ENCODE peak calls at places on chromosomes 5 and 9, in ten cellular contexts. One of them, this sample, is unnamed.
A peak's percentile ranks its signal among the peaks of the same experiment; 100 is the strongest.

GRCh38 chr9:127133739-127134167 is 11.3 kb upstream of the ANGPTL2 start:
- DNase-seq in body of pancreas: no peak
- DNase-seq in psoas muscle: peak; percentile 84
- DNase-seq in upper lobe of right lung: peak; percentile 64
- DNase-seq in AG10803: peak; percentile 84
- DNase-seq in brain microvascular endothelial cell: peak; percentile 76
- DNase-seq in epithelial cell of esophagus: peak; percentile 63
- DNase-seq in astrocyte of the spinal cord: peak; percentile 87
- DNase-seq in fibroblast of lung: peak; percentile 87
- DNase-seq in PC-3: no peak
- DNase-seq in this sample: peak; percentile 69

GRCh38 chr5:153818626-153819025 is 220.1 kb downstream of the FAM114A2 start:
- DNase-seq in body of pancreas: no peak
- DNase-seq in psoas muscle: no peak
- DNase-seq in upper lobe of right lung: no peak
- DNase-seq in AG10803: peak; percentile 34
- DNase-seq in brain microvascular endothelial cell: no peak
- DNase-seq in epithelial cell of esophagus: peak; percentile 62
- DNase-seq in astrocyte of the spinal cord: no peak
- DNase-seq in fibroblast of lung: no peak
- DNase-seq in PC-3: no peak
- DNase-seq in this sample: no peak

GRCh38 chr9:70021026-70021571 is 22.5 kb upstream of the MAMDC2 start:
- DNase-seq in body of pancreas: no peak
- DNase-seq in psoas muscle: no peak
- DNase-seq in upper lobe of right lung: no peak
- DNase-seq in AG10803: peak; percentile 78
- DNase-seq in brain microvascular endothelial cell: peak; percentile 89
- DNase-seq in epithelial cell of esophagus: peak; percentile 96
- DNase-seq in astrocyte of the spinal cord: peak; percentile 94
- DNase-seq in fibroblast of lung: peak; percentile 82
- DNase-seq in PC-3: peak; percentile 78
- DNase-seq in this sample: peak; percentile 75

GRCh38 chr5:90221947-90222346 is 187.6 kb downstream of the CETN3 start:
- DNase-seq in body of pancreas: no peak
- DNase-seq in psoas muscle: no peak
- DNase-seq in upper lobe of right lung: no peak
- DNase-seq in AG10803: no peak
- DNase-seq in brain microvascular endothelial cell: peak; percentile 42
- DNase-seq in epithelial cell of esophagus: peak; percentile 82
- DNase-seq in astrocyte of the spinal cord: peak; percentile 60
- DNase-seq in fibroblast of lung: no peak
- DNase-seq in PC-3: peak; percentile 96
- DNase-seq in this sample: no peak

GRCh38 chr5:95375591-95375990 is 15.6 kb upstream of the FAM81B start:
- DNase-seq in body of pancreas: no peak
- DNase-seq in psoas muscle: no peak
- DNase-seq in upper lobe of right lung: no peak
- DNase-seq in AG10803: no peak
- DNase-seq in brain microvascular endothelial cell: no peak
- DNase-seq in epithelial cell of esophagus: no peak
- DNase-seq in astrocyte of the spinal cord: no peak
- DNase-seq in fibroblast of lung: no peak
- DNase-seq in PC-3: no peak
- DNase-seq in this sample: no peak

GRCh38 chr5:36457511-36458260 is 148.7 kb upstream of the SLC1A3 start:
- DNase-seq in body of pancreas: no peak
- DNase-seq in psoas muscle: no peak
- DNase-seq in upper lobe of right lung: no peak
- DNase-seq in AG10803: peak; percentile 91
- DNase-seq in brain microvascular endothelial cell: no peak
- DNase-seq in epithelial cell of esophagus: no peak
- DNase-seq in astrocyte of the spinal cord: peak; percentile 52
- DNase-seq in fibroblast of lung: no peak
- DNase-seq in PC-3: peak; percentile 76
- DNase-seq in this sample: no peak

GRCh38 chr5:1011741-1012315 is 3.2 kb downstream of the NKD2 start:
- DNase-seq in body of pancreas: no peak
- DNase-seq in psoas muscle: peak; percentile 47
- DNase-seq in upper lobe of right lung: peak; percentile 50
- DNase-seq in AG10803: no peak
- DNase-seq in brain microvascular endothelial cell: no peak
- DNase-seq in epithelial cell of esophagus: no peak
- DNase-seq in astrocyte of the spinal cord: no peak
- DNase-seq in fibroblast of lung: no peak
- DNase-seq in PC-3: no peak
- DNase-seq in this sample: no peak

GRCh38 chr5:179869641-179870402 is 11.2 kb upstream of the MRNIP start:
- DNase-seq in body of pancreas: no peak
- DNase-seq in psoas muscle: no peak
- DNase-seq in upper lobe of right lung: no peak
- DNase-seq in AG10803: no peak
- DNase-seq in brain microvascular endothelial cell: no peak
- DNase-seq in epithelial cell of esophagus: no peak
- DNase-seq in astrocyte of the spinal cord: no peak
- DNase-seq in fibroblast of lung: no peak
- DNase-seq in PC-3: no peak
- DNase-seq in this sample: no peak

GRCh38 chr5:103674739-103675138 is 112.2 kb upstream of the NUDT12 start:
- DNase-seq in body of pancreas: no peak
- DNase-seq in psoas muscle: no peak
- DNase-seq in upper lobe of right lung: no peak
- DNase-seq in AG10803: peak; percentile 1
- DNase-seq in brain microvascular endothelial cell: peak; percentile 15
- DNase-seq in epithelial cell of esophagus: no peak
- DNase-seq in astrocyte of the spinal cord: peak; percentile 49
- DNase-seq in fibroblast of lung: peak; percentile 19
- DNase-seq in PC-3: no peak
- DNase-seq in this sample: no peak
- TF ChIP-seq CTCF in body of pancreas: no peak
- TF ChIP-seq CTCF in psoas muscle: no peak
- TF ChIP-seq CTCF in upper lobe of right lung: no peak
- TF ChIP-seq CTCF in AG10803: no peak
- TF ChIP-seq CTCF in brain microvascular endothelial cell: no peak
- TF ChIP-seq CTCF in epithelial cell of esophagus: no peak
- TF ChIP-seq CTCF in astrocyte of the spinal cord: no peak
- TF ChIP-seq CTCF in fibroblast of lung: no peak
- TF ChIP-seq CTCF in PC-3: no peak
- TF ChIP-seq CTCF in this sample: no peak

DNA sequence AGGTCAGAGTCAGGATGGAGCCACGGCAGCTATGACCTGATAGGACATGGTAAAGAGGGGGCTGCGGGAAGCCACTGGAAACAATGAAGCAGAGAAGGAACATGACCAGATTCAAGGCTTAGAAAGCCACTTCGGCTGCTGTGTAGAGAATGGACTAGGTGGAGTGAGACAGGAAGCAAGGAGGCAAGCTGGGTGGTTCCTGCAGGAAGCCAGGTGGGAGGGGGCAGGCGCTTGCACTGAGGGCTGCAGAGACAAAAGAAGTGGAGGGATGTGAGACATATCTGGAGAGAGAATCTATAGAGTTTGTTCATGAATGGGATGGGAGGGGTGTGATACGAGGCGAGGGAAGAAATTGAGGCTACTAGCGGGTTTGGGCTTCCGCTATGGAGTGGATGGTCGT is 19.0 kb upstream of the N4BP3 start:
- DNase-seq in body of pancreas: no peak
- DNase-seq in psoas muscle: no peak
- DNase-seq in upper lobe of right lung: no peak
- DNase-seq in AG10803: no peak
- DNase-seq in brain microvascular endothelial cell: no peak
- DNase-seq in epithelial cell of esophagus: no peak
- DNase-seq in astrocyte of the spinal cord: no peak
- DNase-seq in fibroblast of lung: no peak
- DNase-seq in PC-3: no peak
- DNase-seq in this sample: no peak
- H3K4me3 ChIP-seq in body of pancreas: no peak overlapping the region
- H3K4me3 ChIP-seq in psoas muscle: no peak overlapping the region
- H3K4me3 ChIP-seq in upper lobe of right lung: no peak overlapping the region
- H3K4me3 ChIP-seq in AG10803: no peak overlapping the region
- H3K4me3 ChIP-seq in brain microvascular endothelial cell: no peak overlapping the region
- H3K4me3 ChIP-seq in epithelial cell of esophagus: no peak overlapping the region
- H3K4me3 ChIP-seq in astrocyte of the spinal cord: no peak overlapping the region
- H3K4me3 ChIP-seq in fibroblast of lung: no peak overlapping the region
- H3K4me3 ChIP-seq in PC-3: no peak overlapping the region
- H3K4me3 ChIP-seq in this sample: no peak overlapping the region

GRCh38 chr5:143037071-143037470 is 266.9 kb downstream of the ARHGAP26 start:
- DNase-seq in body of pancreas: peak; percentile 31
- DNase-seq in psoas muscle: no peak
- DNase-seq in upper lobe of right lung: no peak
- DNase-seq in AG10803: no peak
- DNase-seq in brain microvascular endothelial cell: no peak
- DNase-seq in epithelial cell of esophagus: peak; percentile 72
- DNase-seq in astrocyte of the spinal cord: peak; percentile 74
- DNase-seq in fibroblast of lung: no peak
- DNase-seq in PC-3: peak; percentile 19
- DNase-seq in this sample: no peak

GRCh38 chr5:143037708-143038107 is 267.5 kb downstream of the ARHGAP26 start:
- DNase-seq in body of pancreas: no peak
- DNase-seq in psoas muscle: no peak
- DNase-seq in upper lobe of right lung: no peak
- DNase-seq in AG10803: no peak
- DNase-seq in brain microvascular endothelial cell: no peak
- DNase-seq in epithelial cell of esophagus: no peak
- DNase-seq in astrocyte of the spinal cord: no peak
- DNase-seq in fibroblast of lung: no peak
- DNase-seq in PC-3: no peak
- DNase-seq in this sample: no peak

GRCh38 chr5:143033535-143034260 is 263.5 kb downstream of the ARHGAP26 start:
- DNase-seq in body of pancreas: no peak
- DNase-seq in psoas muscle: no peak
- DNase-seq in upper lobe of right lung: no peak
- DNase-seq in AG10803: peak; percentile 91
- DNase-seq in brain microvascular endothelial cell: peak; percentile 58
- DNase-seq in epithelial cell of esophagus: peak; percentile 90
- DNase-seq in astrocyte of the spinal cord: peak; percentile 95
- DNase-seq in fibroblast of lung: peak; percentile 86
- DNase-seq in PC-3: peak; percentile 90
- DNase-seq in this sample: peak; percentile 84

GRCh38 chr5:143031781-143032724 is 261.9 kb downstream of the ARHGAP26 start:
- DNase-seq in body of pancreas: no peak
- DNase-seq in psoas muscle: no peak
- DNase-seq in upper lobe of right lung: no peak
- DNase-seq in AG10803: no peak
- DNase-seq in brain microvascular endothelial cell: no peak
- DNase-seq in epithelial cell of esophagus: no peak
- DNase-seq in astrocyte of the spinal cord: no peak
- DNase-seq in fibroblast of lung: no peak
- DNase-seq in PC-3: peak; percentile 19
- DNase-seq in this sample: no peak

GRCh38 chr5:143036146-143036927 is 266.2 kb downstream of the ARHGAP26 start:
- DNase-seq in body of pancreas: no peak
- DNase-seq in psoas muscle: no peak
- DNase-seq in upper lobe of right lung: no peak
- DNase-seq in AG10803: no peak
- DNase-seq in brain microvascular endothelial cell: no peak
- DNase-seq in epithelial cell of esophagus: no peak
- DNase-seq in astrocyte of the spinal cord: no peak
- DNase-seq in fibroblast of lung: no peak
- DNase-seq in PC-3: no peak
- DNase-seq in this sample: no peak
- TF ChIP-seq CTCF in body of pancreas: no peak
- TF ChIP-seq CTCF in psoas muscle: no peak
- TF ChIP-seq CTCF in upper lobe of right lung: no peak
- TF ChIP-seq CTCF in AG10803: no peak
- TF ChIP-seq CTCF in brain microvascular endothelial cell: no peak
- TF ChIP-seq CTCF in epithelial cell of esophagus: no peak
- TF ChIP-seq CTCF in astrocyte of the spinal cord: no peak
- TF ChIP-seq CTCF in fibroblast of lung: no peak
- TF ChIP-seq CTCF in PC-3: no peak
- TF ChIP-seq CTCF in this sample: no peak

GRCh38 chr9:106857811-106858470 is 5.0 kb upstream of the ZNF462 start:
- DNase-seq in body of pancreas: no peak
- DNase-seq in psoas muscle: no peak
- DNase-seq in upper lobe of right lung: no peak
- DNase-seq in AG10803: no peak
- DNase-seq in brain microvascular endothelial cell: no peak
- DNase-seq in epithelial cell of esophagus: peak; percentile 79
- DNase-seq in astrocyte of the spinal cord: no peak
- DNase-seq in fibroblast of lung: no peak
- DNase-seq in PC-3: peak; percentile 63
- DNase-seq in this sample: no peak

GRCh38 chr9:106860731-106861584 is 2.0 kb upstream of the ZNF462 start:
- DNase-seq in body of pancreas: no peak
- DNase-seq in psoas muscle: peak; percentile 74
- DNase-seq in upper lobe of right lung: peak; percentile 75
- DNase-seq in AG10803: peak; percentile 29
- DNase-seq in brain microvascular endothelial cell: peak; percentile 20
- DNase-seq in epithelial cell of esophagus: peak; percentile 57
- DNase-seq in astrocyte of the spinal cord: peak; percentile 41
- DNase-seq in fibroblast of lung: peak; percentile 56
- DNase-seq in PC-3: peak; percentile 55
- DNase-seq in this sample: no peak

GRCh38 chr9:106861585-106862114 is 1.3 kb upstream of the ZNF462 start:
- DNase-seq in body of pancreas: no peak
- DNase-seq in psoas muscle: no peak
- DNase-seq in upper lobe of right lung: no peak
- DNase-seq in AG10803: no peak
- DNase-seq in brain microvascular endothelial cell: no peak
- DNase-seq in epithelial cell of esophagus: peak; percentile 25
- DNase-seq in astrocyte of the spinal cord: no peak
- DNase-seq in fibroblast of lung: no peak
- DNase-seq in PC-3: no peak
- DNase-seq in this sample: no peak

GRCh38 chr9:106862115-106862945 is 636 bp upstream of the ZNF462 start:
- DNase-seq in body of pancreas: no peak
- DNase-seq in psoas muscle: peak; percentile 60
- DNase-seq in upper lobe of right lung: peak; percentile 68
- DNase-seq in AG10803: peak; percentile 34
- DNase-seq in brain microvascular endothelial cell: peak; percentile 32
- DNase-seq in epithelial cell of esophagus: peak; percentile 68
- DNase-seq in astrocyte of the spinal cord: peak; percentile 60
- DNase-seq in fibroblast of lung: peak; percentile 58
- DNase-seq in PC-3: peak; percentile 42
- DNase-seq in this sample: no peak

DNA sequence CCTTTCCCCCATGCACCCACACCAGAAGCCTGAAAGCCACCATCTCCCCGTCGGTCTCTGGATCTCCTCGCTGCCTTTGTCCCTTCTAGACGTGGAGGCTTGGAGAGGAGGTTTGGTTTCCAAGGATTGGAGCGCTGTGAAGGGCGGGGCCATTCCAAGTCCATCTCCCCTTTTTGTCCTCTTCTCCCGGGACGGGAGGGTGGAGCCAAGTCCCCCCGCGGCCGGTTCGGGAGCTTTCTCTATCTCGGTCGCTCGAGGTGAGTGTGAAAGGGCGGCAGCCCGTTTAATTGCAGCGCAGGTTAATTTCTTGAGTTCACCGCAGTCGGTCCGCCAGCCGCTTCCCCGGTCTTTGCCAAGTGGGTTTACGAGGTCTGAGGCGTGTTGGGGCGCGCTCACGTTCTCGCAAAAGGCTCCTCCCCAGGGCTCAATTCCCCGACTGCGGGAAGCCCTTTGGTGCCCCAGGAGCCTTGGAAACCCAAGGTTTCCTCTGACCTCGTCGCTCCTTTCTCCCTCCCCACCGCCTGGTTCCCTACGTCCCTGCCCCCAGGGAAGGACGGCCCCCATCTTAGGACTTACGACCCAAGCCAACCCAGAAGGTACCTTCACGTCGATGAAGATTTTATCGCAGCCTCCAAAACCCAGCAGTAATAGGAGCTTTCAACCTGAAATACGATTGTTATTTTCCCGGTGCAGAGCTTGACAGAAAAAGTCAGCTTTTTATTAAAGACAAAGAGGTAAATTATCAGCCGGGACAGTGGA is 2.8 kb upstream of the ZNF462 start:
- DNase-seq in body of pancreas: no peak
- DNase-seq in psoas muscle: peak; percentile 72
- DNase-seq in upper lobe of right lung: peak; percentile 70
- DNase-seq in AG10803: no peak
- DNase-seq in brain microvascular endothelial cell: no peak
- DNase-seq in epithelial cell of esophagus: peak; percentile 83
- DNase-seq in astrocyte of the spinal cord: peak; percentile 44
- DNase-seq in fibroblast of lung: peak; percentile 43
- DNase-seq in PC-3: peak; percentile 63
- DNase-seq in this sample: no peak
- H3K4me3 ChIP-seq in body of pancreas: no peak overlapping the region
- H3K4me3 ChIP-seq in psoas muscle: peak overlapping the region; percentile 79
- H3K4me3 ChIP-seq in upper lobe of right lung: peak overlapping the region; percentile 61
- H3K4me3 ChIP-seq in AG10803: peak overlapping the region; percentile 93
- H3K4me3 ChIP-seq in brain microvascular endothelial cell: peak overlapping the region; percentile 87
- H3K4me3 ChIP-seq in epithelial cell of esophagus: peak overlapping the region; percentile 80
- H3K4me3 ChIP-seq in astrocyte of the spinal cord: peak overlapping the region; percentile 86
- H3K4me3 ChIP-seq in fibroblast of lung: peak overlapping the region; percentile 77
- H3K4me3 ChIP-seq in PC-3: peak overlapping the region; percentile 98
- H3K4me3 ChIP-seq in this sample: peak overlapping the region; percentile 82

This sample was measured in AG04449.